ENCODE peak calls at places on chromosomes 3 and 15, in ten cellular contexts. V is stomach; W is heart left ventricle; D is kidney; X is CD4-positive, CD25-positive, alpha-beta regulatory T cell; N is mesenchymal stem cell; B is neural progenitor cell; Z is lower lobe of right lung; M is fibroblast of lung; A is adipocyte. T is an unnamed sample.
A peak's percentile ranks its signal among the peaks of the same experiment; 100 is the strongest.

GRCh38 chr3:119885746-119886530 is 104.0 kb downstream of the NR1I2 start:
- DNase-seq in V (no peak), W (no peak), D (no peak), X (no peak), N (peak; percentile 22), B (no peak), Z (no peak), M (peak; percentile 41), A (no peak), T (no peak)

GRCh38 chr3:157871838-157872497 is 234.3 kb downstream of the SHOX2 start:
- DNase-seq in V (no peak), W (no peak), D (no peak), X (no peak), N (no peak), B (no peak), Z (no peak), M (no peak), A (peak; percentile 15), T (no peak)

GRCh38 chr15:66161575-66162118 is 91.9 kb downstream of the MEGF11 start:
- DNase-seq in V (no peak), W (no peak), D (no peak), X (no peak), N (no peak), B (no peak), Z (no peak), M (no peak), A (no peak), T (no peak)

GRCh38 chr3:177703788-177704187 is 506.5 kb upstream of the TBL1XR1 start:
- DNase-seq in V (no peak), W (no peak), D (no peak), X (peak; percentile 9), N (no peak), B (no peak), Z (no peak), M (peak; percentile 36), A (no peak), T (no peak)

GRCh38 chr15:44414001-44414400 is 13.4 kb upstream of the CTDSPL2 start:
- DNase-seq in V (no peak), W (no peak), D (no peak), X (peak; percentile 7), N (no peak), B (no peak), Z (no peak), M (no peak), A (no peak), T (no peak)

GRCh38 chr3:107216711-107217110 is 160.5 kb upstream of the CCDC54 start:
- DNase-seq in V (no peak), W (peak; percentile 67), D (no peak), X (no peak), N (peak; percentile 89), B (no peak), Z (no peak), M (peak; percentile 99), A (peak; percentile 93), T (no peak)

GRCh38 chr15:90143176-90143655 is 40.9 kb upstream of the IDH2 start:
- DNase-seq in V (peak; percentile 89), W (peak; percentile 62), D (peak; percentile 83), X (peak; percentile 77), N (peak; percentile 76), B (peak; percentile 93), Z (peak; percentile 82), M (peak; percentile 34), A (peak; percentile 18), T (peak; percentile 50)

GRCh38 chr3:188253800-188254452 is 100.0 kb downstream of the LPP start:
- DNase-seq in V (no peak), W (no peak), D (no peak), X (no peak), N (no peak), B (no peak), Z (no peak), M (no peak), A (no peak), T (no peak)

GRCh38 chr3:29338981-29339833 is 58.3 kb downstream of the RBMS3 start:
- DNase-seq in V (no peak), W (peak; percentile 9), D (no peak), X (no peak), N (peak; percentile 55), B (no peak), Z (no peak), M (peak; percentile 84), A (no peak), T (no peak)

GRCh38 chr3:106643684-106644161 is 733.5 kb upstream of the CCDC54 start:
- DNase-seq in V (no peak), W (no peak), D (peak; percentile 71), X (no peak), N (no peak), B (no peak), Z (no peak), M (no peak), A (no peak), T (no peak)

GRCh38 chr15:57165992-57166391 is 210.3 kb upstream of the CGNL1 start:
- DNase-seq in V (no peak), W (no peak), D (no peak), X (peak; percentile 41), N (peak; percentile 38), B (no peak), Z (no peak), M (peak; percentile 58), A (no peak), T (no peak)

GRCh38 chr15:68658641-68659358 is 80.0 kb downstream of the CORO2B start:
- DNase-seq in V (no peak), W (no peak), D (no peak), X (no peak), N (no peak), B (no peak), Z (no peak), M (no peak), A (no peak), T (no peak)

DNA sequence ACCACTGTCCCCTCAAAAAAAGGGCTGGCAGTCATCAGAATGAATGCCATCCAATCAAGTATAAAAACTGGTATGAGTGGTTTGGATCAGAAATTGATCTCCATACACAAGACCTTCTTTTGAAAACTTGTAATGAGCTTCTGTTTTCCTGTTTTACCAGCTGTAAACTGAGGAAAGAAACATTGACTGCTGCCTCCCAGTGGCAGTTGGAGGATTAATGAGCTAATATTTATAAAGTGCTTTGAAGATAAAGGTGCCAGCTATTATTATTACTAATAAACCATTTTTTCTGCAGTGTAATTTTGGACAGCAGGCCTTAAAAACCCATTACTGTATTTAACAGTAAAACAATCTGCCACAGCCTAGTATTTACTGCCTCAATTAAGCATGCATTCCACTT is 11.4 kb downstream of the CHL1 start:
- DNase-seq in V (no peak), W (no peak), D (no peak), X (no peak), N (no peak), B (no peak), Z (no peak), M (no peak), A (no peak), T (no peak)
- H3K9me3 ChIP-seq in V (no peaks in the 10 kb centered on the region), W (no peaks in the 10 kb centered on the region), D (no peaks in the 10 kb centered on the region), X (no peaks in the 10 kb centered on the region), N (no peaks in the 10 kb centered on the region), B (no peaks in the 10 kb centered on the region), Z (no peaks in the 10 kb centered on the region), M (no peaks in the 10 kb centered on the region), A (no peaks in the 10 kb centered on the region), T (no peaks in the 10 kb centered on the region)

GRCh38 chr15:100383302-100384107 is 41.7 kb upstream of the ADAMTS17 start:
- DNase-seq in V (no peak), W (no peak), D (no peak), X (peak; percentile 38), N (no peak), B (peak; percentile 45), Z (no peak), M (peak; percentile 20), A (peak; percentile 10), T (no peak)
- H3K9me3 ChIP-seq in V (peaks cover 4% of the 10 kb centered on the region), W (peaks cover 47% of the 10 kb centered on the region), D (peaks cover 18% of the 10 kb centered on the region), X (peaks cover 2% of the 10 kb centered on the region), N (peaks cover 56% of the 10 kb centered on the region), B (peaks cover 17% of the 10 kb centered on the region), Z (peaks cover 30% of the 10 kb centered on the region), M (no peaks in the 10 kb centered on the region), A (peaks cover 46% of the 10 kb centered on the region), T (peaks cover 65% of the 10 kb centered on the region)

DNA sequence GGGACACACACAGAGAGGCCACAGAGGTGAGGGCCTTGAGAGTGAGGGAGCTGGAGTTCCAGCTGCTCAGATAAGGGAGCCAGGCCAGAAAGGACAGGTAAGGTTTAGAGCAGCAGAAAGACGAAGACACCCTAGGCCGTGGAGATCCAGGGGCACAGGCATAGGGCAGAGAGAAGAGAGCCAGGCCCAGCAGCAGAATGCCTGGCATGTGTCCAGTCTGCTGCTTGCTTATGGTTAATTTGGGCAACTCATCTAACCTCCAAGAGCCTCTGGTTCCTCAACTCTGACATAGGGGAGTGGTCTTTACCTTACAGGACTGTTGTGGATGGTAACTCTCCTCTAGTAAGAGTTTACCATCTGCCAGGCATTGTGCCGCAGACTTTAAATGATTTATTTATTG is 35.9 kb downstream of the STARD5 start:
- DNase-seq in V (no peak), W (no peak), D (no peak), X (no peak), N (no peak), B (no peak), Z (no peak), M (no peak), A (no peak), T (no peak)
- H3K9me3 ChIP-seq in V (no peaks in the 10 kb centered on the region), W (no peaks in the 10 kb centered on the region), D (no peaks in the 10 kb centered on the region), X (no peaks in the 10 kb centered on the region), N (no peaks in the 10 kb centered on the region), B (no peaks in the 10 kb centered on the region), Z (no peaks in the 10 kb centered on the region), M (no peaks in the 10 kb centered on the region), A (no peaks in the 10 kb centered on the region), T (no peaks in the 10 kb centered on the region)

DNA sequence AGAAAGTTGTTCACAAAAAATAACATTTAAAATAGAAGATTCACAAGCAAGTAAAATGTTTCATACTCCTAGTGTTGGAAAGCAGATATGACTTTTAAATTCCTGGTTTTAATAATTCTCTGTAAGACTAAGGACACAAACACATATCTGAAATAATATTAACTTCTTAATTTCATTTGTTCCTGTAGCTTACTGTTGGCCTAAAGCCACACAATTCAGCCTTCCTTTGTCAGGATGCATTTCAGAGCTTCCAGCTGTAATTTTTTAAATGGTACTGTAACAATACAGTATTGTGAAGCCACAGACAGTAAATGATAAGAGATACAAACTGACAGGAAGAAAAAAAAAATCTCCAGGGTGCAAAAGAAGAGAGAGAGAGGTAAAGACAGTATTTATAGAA is 84.2 kb downstream of the TMCC1 start:
- DNase-seq in V (no peak), W (no peak), D (no peak), X (no peak), N (no peak), B (no peak), Z (no peak), M (no peak), A (no peak), T (no peak)
- H3K9me3 ChIP-seq in V (no peaks in the 10 kb centered on the region), W (no peaks in the 10 kb centered on the region), D (no peaks in the 10 kb centered on the region), X (no peaks in the 10 kb centered on the region), N (no peaks in the 10 kb centered on the region), B (no peaks in the 10 kb centered on the region), Z (no peaks in the 10 kb centered on the region), M (no peaks in the 10 kb centered on the region), A (no peaks in the 10 kb centered on the region), T (no peaks in the 10 kb centered on the region)

T was measured in left ventricle myocardium inferior.